ENCODE peak calls at places on chromosomes 7 and 10, in ten cellular contexts. G is osteocyte; X is iris pigment epithelial cell; Y is NCI-H460; U is OCI-LY7; Q is hepatocyte; P is activated effector memory CD4-positive, alpha-beta T cell treated with anti-CD3 and anti-CD28 coated beads, Interleukin-2, amount 50 U/mL, for 16 hours; L is hippocampal formation; D is NCI-H1694; V is cardiac fibroblast. J is an unnamed sample.

GRCh38 chr7:111708072-111708471 is 145.8 kb upstream of the IMMP2L start:
- DNase-seq in X (peak), L (no peak), Q (no peak), U (no peak), Y (no peak), D (no peak), V (no peak), G (no peak), P (no peak), J (no peak)

GRCh38 chr7:108455833-108456677 is at the start of gene NRCAM:
- DNase-seq in Q (peak), V (peak), U (no peak), Y (peak), P (no peak), L (peak), X (peak), D (peak), G (peak), J (peak)

GRCh38 chr7:156892086-156892800 is 740 bp downstream of the LMBR1 start:
- DNase-seq in G (peak), X (no peak), L (peak), P (peak), Y (no peak), Q (peak), D (no peak), V (peak), U (peak), J (peak)

GRCh38 chr7:22435720-22436119 is 64.3 kb downstream of the STEAP1B start:
- DNase-seq in P (no peak), G (no peak), L (no peak), X (no peak), V (no peak), Q (no peak), Y (no peak), U (peak), D (no peak), J (no peak)

GRCh38 chr10:97427571-97428179 is 1.7 kb downstream of the PGAM1 start:
- DNase-seq in Q (peak), D (no peak), G (no peak), U (no peak), Y (no peak), X (peak), P (peak), L (no peak), V (peak), J (no peak)

GRCh38 chr7:102456327-102456726 is 8.3 kb downstream of the ALKBH4 start:
- DNase-seq in V (no peak), X (peak), U (no peak), Q (no peak), P (no peak), L (no peak), G (no peak), Y (no peak), D (no peak), J (no peak)

GRCh38 chr10:127429601-127430312 is 119.4 kb upstream of the NPS start:
- DNase-seq in Y (no peak), V (no peak), X (no peak), U (no peak), G (no peak), L (no peak), P (peak), Q (no peak), D (no peak), J (no peak)

GRCh38 chr7:44796034-44796503 is 412 bp upstream of the PPIA start:
- DNase-seq in V (peak), G (peak), Y (peak), X (peak), D (peak), Q (no peak), L (no peak), P (no peak), U (peak), J (peak)

GRCh38 chr7:21767300-21767900 is 178.3 kb downstream of the CDCA7L start:
- DNase-seq in Q (peak), Y (peak), X (peak), D (peak), P (no peak), U (peak), G (no peak), V (peak), L (no peak), J (peak)

GRCh38 chr7:127850195-127850594 is 181.0 kb downstream of the LRRC4 start:
- DNase-seq in D (no peak), V (no peak), Q (no peak), X (no peak), Y (no peak), U (no peak), L (no peak), G (no peak), P (no peak), J (no peak)

GRCh38 chr7:46945328-46945727 is 636.6 kb downstream of the TNS3 start:
- DNase-seq in P (no peak), V (no peak), D (no peak), Y (no peak), G (no peak), U (no peak), Q (no peak), X (no peak), L (no peak), J (no peak)

J was measured in NCI-H345.